ENCODE peak calls at places on chromosomes 13 and 19, in nine cellular contexts. D, J, H, X, Q, O, E, U and G are unnamed samples.

GRCh38 chr13:94595006-94595942 is 678 bp downstream of the TGDS start:
- DNase-seq in H (peak; percentile 33), O (peak; percentile 13), J (peak; percentile 12), U (peak; percentile 29), Q (peak; percentile 40), D (peak; percentile 34), X (peak; percentile 71), E (no peak), G (peak; percentile 33)

GRCh38 chr13:50798923-50799322 is 44.6 kb downstream of the DLEU7 start:
- DNase-seq in H (no peak), Q (no peak), E (no peak), X (peak; percentile 61), J (peak; percentile 40), U (no peak), D (no peak), O (no peak), G (no peak)

GRCh38 chr19:19540707-19541515 is 2.8 kb downstream of the CILP2 start:
- DNase-seq in H (no peak), J (peak; percentile 93), D (peak; percentile 64), X (peak; percentile 65), Q (peak; percentile 76), O (peak; percentile 78), U (peak; percentile 97), E (peak; percentile 93), G (peak; percentile 99)

GRCh38 chr19:40239415-40240226 is 13.1 kb upstream of the CCNP start:
- DNase-seq in U (no peak), D (no peak), Q (no peak), X (no peak), O (no peak), H (no peak), J (no peak), E (no peak), G (no peak)

GRCh38 chr19:50311723-50312635 is 17.2 kb downstream of the KCNC3 start:
- DNase-seq in E (no peak), J (peak; percentile 56), Q (peak; percentile 82), O (no peak), X (peak; percentile 13), U (peak; percentile 93), D (peak; percentile 62), H (no peak), G (peak; percentile 96)

GRCh38 chr13:72565893-72566292 is 161.5 kb downstream of the MZT1 start:
- DNase-seq in X (peak; percentile 2), U (peak; percentile 11), D (peak; percentile 72), Q (peak; percentile 65), O (peak; percentile 43), J (peak; percentile 53), E (peak; percentile 10), H (peak; percentile 18), G (peak; percentile 63)

GRCh38 chr19:18227781-18228271 is 1.6 kb upstream of the PDE4C start:
- DNase-seq in H (no peak), X (no peak), Q (no peak), D (no peak), J (no peak), U (no peak), O (peak; percentile 67), E (no peak), G (no peak)

GRCh38 chr13:23955064-23955463 is 57.8 kb upstream of the C1QTNF9B start:
- DNase-seq in H (no peak), O (no peak), Q (no peak), D (no peak), E (no peak), U (no peak), X (no peak), J (no peak), G (no peak)

DNA sequence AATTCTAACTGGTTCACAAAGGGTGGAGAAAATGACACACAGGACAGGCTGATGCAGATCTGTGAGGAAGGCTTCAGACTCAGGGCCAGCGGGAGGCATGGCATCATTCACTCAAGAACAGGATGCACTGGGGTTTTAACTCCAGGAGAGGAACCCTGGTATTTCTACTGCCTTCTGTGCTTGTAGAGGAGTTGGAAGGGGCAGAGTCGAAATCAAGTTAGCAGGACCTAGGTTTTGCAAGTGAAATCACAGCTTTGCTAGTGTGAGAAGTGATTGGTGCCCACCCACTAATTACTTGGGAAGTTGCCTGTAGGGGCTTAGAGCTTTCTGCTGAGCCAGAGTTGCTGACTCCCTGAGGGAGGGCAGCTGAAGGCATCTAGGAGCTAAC is 92.7 kb downstream of the AKAP11 start:
- DNase-seq in Q (peak; percentile 38), J (no peak), E (no peak), D (no peak), X (no peak), H (no peak), O (no peak), U (no peak), G (peak; percentile 32)
- H3K4me2 ChIP-seq in Q (peak overlapping the region; percentile 41), J (peak overlapping the region; percentile 35), E (no peak overlapping the region), D (no peak overlapping the region), X (no peak overlapping the region), H (no peak overlapping the region), O (no peak overlapping the region), U (peak overlapping the region; percentile 23), G (no peak overlapping the region)

GRCh38 chr19:6697291-6697690 is 23.2 kb downstream of the C3 start:
- DNase-seq in E (no peak), H (no peak), D (no peak), Q (no peak), U (no peak), O (no peak), J (no peak), X (no peak), G (no peak)

GRCh38 chr19:6694147-6694815 is 24.3 kb upstream of the TNFSF14 start:
- DNase-seq in U (no peak), Q (no peak), H (no peak), D (no peak), E (peak; percentile 38), J (no peak), X (no peak), O (peak; percentile 77), G (peak; percentile 50)

GRCh38 chr19:6696239-6696820 is 24.1 kb downstream of the C3 start:
- DNase-seq in U (no peak), H (no peak), J (no peak), E (no peak), D (no peak), Q (no peak), O (no peak), X (no peak), G (no peak)

GRCh38 chr19:6700586-6701316 is 19.7 kb downstream of the C3 start:
- DNase-seq in U (no peak), X (no peak), E (no peak), O (no peak), D (no peak), H (no peak), J (no peak), Q (no peak), G (no peak)

DNA sequence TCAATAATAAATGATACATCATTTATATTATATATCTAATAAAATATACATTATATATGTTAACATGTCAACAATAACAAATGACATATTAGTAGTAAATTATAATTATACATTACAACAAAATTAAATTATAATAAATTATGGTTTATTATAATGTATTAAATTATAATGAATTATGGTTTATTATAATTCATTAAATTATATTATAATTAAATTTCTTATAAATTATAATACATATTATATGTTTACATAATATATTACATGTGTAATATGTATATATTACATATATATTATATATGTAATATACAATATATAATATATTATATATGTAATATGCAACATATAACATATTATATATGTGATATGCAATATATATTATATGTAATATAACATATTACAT is 20.5 kb downstream of the C3 start:
- DNase-seq in D (no peak), X (no peak), E (no peak), Q (no peak), U (no peak), H (no peak), O (no peak), J (no peak), G (no peak)
- H3K27ac ChIP-seq in D (no peak overlapping the region), X (no peak overlapping the region), E (no peak overlapping the region), Q (no peak overlapping the region), U (no peak overlapping the region), H (no peak overlapping the region), O (no peak overlapping the region), J (no peak overlapping the region), G (no peak overlapping the region)

GRCh38 chr13:45659536-45659935 is 42.6 kb upstream of the CBY2 start:
- DNase-seq in J (no peak), O (no peak), X (no peak), D (no peak), U (no peak), E (no peak), H (no peak), Q (no peak), G (no peak)

GRCh38 chr13:45654633-45655349 is 39.3 kb upstream of the ERICH6B start:
- DNase-seq in X (no peak), O (no peak), J (no peak), D (no peak), E (no peak), U (no peak), H (no peak), Q (no peak), G (no peak)

GRCh38 chr13:45662122-45662521 is 40.0 kb upstream of the CBY2 start:
- DNase-seq in X (peak; percentile 30), Q (no peak), O (no peak), J (no peak), D (no peak), U (no peak), E (no peak), H (no peak), G (no peak)

DNA sequence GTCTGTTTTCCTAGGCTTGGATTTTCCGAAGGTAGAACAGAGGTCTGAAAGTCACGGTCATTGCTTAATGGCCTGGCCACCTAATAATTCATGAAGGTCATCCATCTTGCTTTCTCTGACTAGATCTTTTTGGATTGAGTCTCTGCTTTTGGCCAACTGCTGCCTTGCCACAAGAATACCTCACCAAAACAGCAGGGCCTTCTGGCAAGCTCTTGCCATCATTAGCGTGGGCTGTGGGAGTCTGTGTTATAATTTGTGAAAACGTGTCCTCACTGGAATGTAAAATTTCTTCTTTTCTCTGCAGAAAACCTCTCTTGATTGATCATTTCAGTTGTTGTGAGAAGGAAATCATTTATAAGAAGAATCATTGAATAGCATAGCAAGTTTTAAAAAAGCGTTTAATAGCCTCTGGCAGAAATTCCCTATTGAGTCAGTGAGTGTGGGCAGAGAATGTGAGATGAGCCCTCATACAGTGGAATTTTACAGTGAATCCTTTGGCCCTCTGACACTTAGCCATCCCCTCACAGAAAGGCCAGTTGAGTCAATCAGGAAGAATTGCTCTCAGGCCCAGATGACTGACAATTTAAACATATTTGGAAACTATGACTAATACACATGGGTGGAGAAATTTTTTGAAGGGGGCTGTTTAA is 43.2 kb upstream of the ERICH6B start:
- DNase-seq in H (no peak), O (no peak), U (no peak), Q (no peak), D (no peak), E (no peak), J (peak; percentile 69), X (peak; percentile 94), G (no peak)
- TF ChIP-seq EZH2phosphoT487 in H (no peak), O (no peak), U (no peak), Q (no peak), D (no peak), E (no peak), J (no peak), X (no peak), G (no peak)

GRCh38 chr19:15199219-15199651 is 1.6 kb downstream of the NOTCH3 start:
- DNase-seq in E (no peak), H (no peak), J (no peak), O (no peak), D (no peak), Q (no peak), U (no peak), X (no peak), G (no peak)

GRCh38 chr19:15196683-15197005 is 4.2 kb downstream of the NOTCH3 start:
- DNase-seq in U (no peak), J (no peak), X (no peak), O (no peak), E (no peak), Q (no peak), H (no peak), D (no peak), G (no peak)

GRCh38 chr19:15195987-15196682 is 4.7 kb downstream of the NOTCH3 start:
- DNase-seq in O (no peak), U (no peak), J (peak; percentile 96), X (peak; percentile 59), E (peak; percentile 73), D (peak; percentile 95), Q (peak; percentile 70), H (no peak), G (peak; percentile 97)

GRCh38 chr19:15198006-15198356 is 2.8 kb downstream of the NOTCH3 start:
- DNase-seq in X (peak; percentile 56), Q (no peak), E (no peak), J (peak; percentile 8), U (no peak), H (no peak), D (no peak), O (no peak), G (no peak)

GRCh38 chr19:15197275-15198005 is 3.4 kb downstream of the NOTCH3 start:
- DNase-seq in D (no peak), O (peak; percentile 60), Q (no peak), E (no peak), U (peak; percentile 67), J (no peak), H (no peak), X (peak; percentile 37), G (no peak)
- H3K4me2 ChIP-seq in D (peak overlapping the region; percentile 11), O (peak overlapping the region; percentile 13), Q (no peak overlapping the region), E (no peak overlapping the region), U (no peak overlapping the region), J (no peak overlapping the region), H (no peak overlapping the region), X (no peak overlapping the region), G (no peak overlapping the region)